ENCODE peak calls at places on chromosome 6, in six cellular contexts. D is GM12865; L is renal cortical epithelial cell; K is KBM-7; T is fibroblast of mammary gland; R is CD4-positive, alpha-beta T cell. J is an unnamed sample.

GRCh38 chr6:17165383-17165782 is 63.5 kb downstream of the STMND1 start:
- DNase-seq in K (no peak), R (no peak), T (no peak), L (no peak), D (no peak), J (no peak)

GRCh38 chr6:3211681-3212080 is 15.8 kb downstream of the TUBB2B start:
- DNase-seq in D (no peak), R (no peak), T (no peak), L (no peak), K (no peak), J (no peak)

GRCh38 chr6:50135968-50136367 is 86.2 kb upstream of the DEFB112 start:
- DNase-seq in T (no peak), R (no peak), L (peak), D (no peak), K (no peak), J (no peak)

GRCh38 chr6:82750570-82750969 is 315.1 kb downstream of the UBE3D start:
- DNase-seq in D (no peak), L (no peak), T (peak), R (no peak), K (no peak), J (no peak)

GRCh38 chr6:140544431-140544830 is 1170.0 kb upstream of the CITED2 start:
- DNase-seq in R (no peak), D (no peak), T (peak), L (no peak), K (no peak), J (no peak)

GRCh38 chr6:88843040-88843439 is 120.4 kb downstream of the RNGTT start:
- DNase-seq in L (no peak), D (no peak), R (no peak), T (peak), K (no peak), J (no peak)

GRCh38 chr6:20438462-20439070 is 36.9 kb downstream of the E2F3 start:
- DNase-seq in L (no peak), K (no peak), D (no peak), R (no peak), T (no peak), J (peak)

GRCh38 chr6:120876405-120876804 is 457.9 kb downstream of the TBC1D32 start:
- DNase-seq in R (no peak), K (no peak), T (no peak), L (no peak), D (no peak), J (no peak)

GRCh38 chr6:67224989-67225388 is 1410.1 kb upstream of the ADGRB3 start:
- DNase-seq in L (no peak), T (no peak), K (no peak), R (no peak), D (no peak), J (no peak)

GRCh38 chr6:39923394-39923793 is 10.9 kb downstream of the MOCS1 start:
- DNase-seq in L (peak), R (no peak), T (no peak), K (no peak), D (no peak), J (no peak)

GRCh38 chr6:42777126-42777822 is 4.6 kb upstream of the BICRAL start:
- DNase-seq in D (peak), T (peak), L (peak), K (peak), R (no peak), J (no peak)

GRCh38 chr6:134245691-134246090 is 72.2 kb downstream of the SGK1 start:
- DNase-seq in L (no peak), T (no peak), R (no peak), D (no peak), K (no peak), J (no peak)

GRCh38 chr6:31585531-31585930 is 546 bp upstream of the LST1 start:
- DNase-seq in R (peak), T (peak), D (peak), L (no peak), K (peak), J (no peak)

J was measured in retina.